ENCODE peak calls at places on chromosome 18, in four cellular contexts. Y, N, E and B are unnamed samples.

GRCh38 chr18:13612111-13612997 is 114.0 kb downstream of the FAM210A start:
- DNase-seq in N (peak), E (peak), Y (peak), B (no peak)

GRCh38 chr18:49813071-49813320 is 337 bp downstream of the ACAA2 start:
- DNase-seq in N (no peak), E (no peak), Y (peak), B (peak)

GRCh38 chr18:48777026-48777736 is 173.6 kb downstream of the SMAD7 start:
- DNase-seq in E (peak), Y (peak), N (peak), B (peak)

GRCh38 chr18:49744395-49744987 is 68.8 kb downstream of the ACAA2 start:
- DNase-seq in Y (peak), N (no peak), E (no peak), B (no peak)

GRCh38 chr18:9362869-9363268 is 28.3 kb downstream of the TWSG1 start:
- DNase-seq in N (no peak), Y (no peak), E (no peak), B (no peak)

GRCh38 chr18:30945769-30946168 is 96.8 kb downstream of the DSC3 start:
- DNase-seq in N (no peak), E (no peak), Y (no peak), B (no peak)

GRCh38 chr18:8656226-8656625 is 47.0 kb downstream of the RAB12 start:
- DNase-seq in N (no peak), E (no peak), Y (no peak), B (no peak)

GRCh38 chr18:48629730-48630324 is 91.0 kb downstream of the CTIF start:
- DNase-seq in Y (no peak), E (no peak), N (no peak), B (no peak)

GRCh38 chr18:66838340-66838987 is 234.6 kb upstream of the CDH19 start:
- DNase-seq in Y (no peak), N (no peak), E (no peak), B (no peak)

GRCh38 chr18:32804126-32804888 is 31.5 kb upstream of the KLHL14 start:
- DNase-seq in N (no peak), Y (no peak), E (no peak), B (no peak)

GRCh38 chr18:51300912-51301311 is 103.4 kb upstream of the MEX3C start:
- DNase-seq in N (no peak), Y (no peak), E (no peak), B (no peak)

GRCh38 chr18:67672142-67672541 is 155.6 kb upstream of the DSEL start:
- DNase-seq in N (no peak), E (no peak), Y (no peak), B (no peak)

GRCh38 chr18:65753520-65753919 is 2.7 kb downstream of the CDH7 start:
- DNase-seq in Y (peak), E (no peak), N (no peak), B (no peak)

GRCh38 chr18:46084431-46084830 is 12.4 kb upstream of the PSTPIP2 start:
- DNase-seq in E (no peak), Y (no peak), N (no peak), B (no peak)

GRCh38 chr18:76376225-76376624 is 118.8 kb downstream of the ZNF516 start:
- DNase-seq in Y (peak), N (no peak), E (no peak), B (no peak)

GRCh38 chr18:58005036-58005435 is 39.0 kb upstream of the NEDD4L start:
- DNase-seq in Y (no peak), N (no peak), E (no peak), B (no peak)

GRCh38 chr18:78912862-78913261 is 66.8 kb upstream of the SALL3 start:
- DNase-seq in E (no peak), Y (no peak), N (no peak), B (no peak)

GRCh38 chr18:79953921-79954651 is 2.6 kb upstream of the SLC66A2 start:
- DNase-seq in Y (no peak), N (peak), E (peak), B (no peak)

GRCh38 chr18:79375441-79375840 is 20.3 kb upstream of the NFATC1 start:
- DNase-seq in N (no peak), Y (no peak), E (no peak), B (no peak)

GRCh38 chr18:48702346-48703032 is 163.7 kb downstream of the CTIF start:
- DNase-seq in Y (no peak), E (no peak), N (no peak), B (no peak)

GRCh38 chr18:33034941-33035340 is 262.1 kb upstream of the KLHL14 start:
- DNase-seq in E (no peak), N (no peak), Y (no peak), B (no peak)

GRCh38 chr18:65791753-65792152 is 40.9 kb downstream of the CDH7 start:
- DNase-seq in E (no peak), Y (no peak), N (no peak), B (no peak)